ENCODE peak calls at places on chromosomes 12 and 14, in six cellular contexts. C is H9, B is Calu3, G is RWPE1, Z is nucleus accumbens, R is HEK293T. F is an unnamed sample.

GRCh38 chr12:110531741-110532333 is 29.7 kb downstream of the RAD9B start:
- DNase-seq in C (no peak), B (no peak), G (no peak), Z (no peak), R (no peak), F (no peak)

GRCh38 chr12:738712-739111 is 13.7 kb upstream of the WNK1 start:
- DNase-seq in C (no peak), B (no peak), G (no peak), Z (no peak), R (no peak), F (peak; percentile 48)

GRCh38 chr14:61147898-61148549 is 133.1 kb downstream of the TMEM30B start:
- DNase-seq in C (no peak), B (peak; percentile 86), G (no peak), Z (peak; percentile 38), R (no peak), F (peak; percentile 85)

GRCh38 chr12:356276-356988 is 32.7 kb downstream of the KDM5A start:
- DNase-seq in C (no peak), B (no peak), G (peak; percentile 6), Z (no peak), R (no peak), F (no peak)

GRCh38 chr12:51954465-51955361 is 3.2 kb downstream of the ACVR1B start:
- DNase-seq in C (no peak), B (no peak), G (peak; percentile 57), Z (no peak), R (no peak), F (no peak)

GRCh38 chr12:53255993-53256392 is 12.1 kb upstream of the ESPL1 start:
- DNase-seq in C (no peak), B (no peak), G (no peak), Z (no peak), R (no peak), F (no peak)

GRCh38 chr14:67728258-67728657 is 26.6 kb downstream of the RDH12 start:
- DNase-seq in C (no peak), B (no peak), G (no peak), Z (no peak), R (no peak), F (no peak)

GRCh38 chr12:75571204-75571603 is 59.8 kb upstream of the KRR1 start:
- DNase-seq in C (no peak), B (no peak), G (no peak), Z (no peak), R (no peak), F (peak; percentile 86)

GRCh38 chr12:124391340-124392261 is 96.7 kb downstream of the RFLNA start:
- DNase-seq in C (no peak), B (peak; percentile 39), G (peak; percentile 80), Z (peak; percentile 46), R (no peak), F (peak; percentile 42)

GRCh38 chr12:121774968-121775474 is 18.5 kb downstream of the RHOF start:
- DNase-seq in C (no peak), B (no peak), G (no peak), Z (no peak), R (no peak), F (no peak)

GRCh38 chr12:53695148-53696138 is 19.6 kb upstream of the ATP5MC2 start:
- DNase-seq in C (peak; percentile 79), B (peak; percentile 66), G (peak; percentile 84), Z (no peak), R (peak; percentile 70), F (peak; percentile 55)

GRCh38 chr12:84069079-84069661 is 843.4 kb downstream of the SLC6A15 start:
- DNase-seq in C (no peak), B (no peak), G (no peak), Z (no peak), R (no peak), F (no peak)

GRCh38 chr12:43113153-43113552 is 438.9 kb downstream of the ADAMTS20 start:
- DNase-seq in C (no peak), B (no peak), G (no peak), Z (no peak), R (peak; percentile 22), F (no peak)

GRCh38 chr14:68669101-68669500 is 123.8 kb downstream of the ZFP36L1 start:
- DNase-seq in C (no peak), B (peak; percentile 49), G (no peak), Z (no peak), R (no peak), F (no peak)

F was measured in endothelial cell of umbilical vein.